ENCODE peak calls at places on chromosomes 5 and 9, in four cellular contexts. One of them, this sample, is unnamed.

GRCh38 chr5:102481044-102481715 is 17.6 kb downstream of the SLCO6A1 start:
- DNase-seq in glutamatergic neuron: no peak
- DNase-seq in GM13977: no peak
- DNase-seq in lower leg skin: no peak
- DNase-seq in this sample: no peak

GRCh38 chr5:122661496-122662180 is 113.2 kb upstream of the SNX2 start:
- DNase-seq in glutamatergic neuron: no peak
- DNase-seq in GM13977: no peak
- DNase-seq in lower leg skin: peak
- DNase-seq in this sample: no peak

GRCh38 chr5:6403416-6403815 is 25.1 kb upstream of the MED10 start:
- DNase-seq in GM13977: no peak
- DNase-seq in glutamatergic neuron: no peak
- DNase-seq in lower leg skin: no peak
- DNase-seq in this sample: no peak

GRCh38 chr9:94159069-94159915 is 75.0 kb downstream of the PTPDC1 start:
- DNase-seq in GM13977: no peak
- DNase-seq in glutamatergic neuron: no peak
- DNase-seq in lower leg skin: no peak
- DNase-seq in this sample: no peak

GRCh38 chr9:123679330-123679987 is 250.5 kb downstream of the DENND1A start:
- DNase-seq in lower leg skin: no peak
- DNase-seq in GM13977: peak
- DNase-seq in glutamatergic neuron: no peak
- DNase-seq in this sample: no peak

GRCh38 chr9:91302831-91303230 is 58.9 kb downstream of the AUH start:
- DNase-seq in lower leg skin: no peak
- DNase-seq in GM13977: no peak
- DNase-seq in glutamatergic neuron: no peak
- DNase-seq in this sample: no peak

GRCh38 chr9:98708933-98709911 is at the start of gene GABBR2:
- DNase-seq in GM13977: no peak
- DNase-seq in lower leg skin: no peak
- DNase-seq in glutamatergic neuron: peak
- DNase-seq in this sample: no peak

GRCh38 chr5:139967353-139967752 is 75.7 kb downstream of the NRG2 start:
- DNase-seq in GM13977: no peak
- DNase-seq in glutamatergic neuron: no peak
- DNase-seq in lower leg skin: no peak
- DNase-seq in this sample: no peak

GRCh38 chr5:106959447-106959846 is 711.3 kb downstream of the EFNA5 start:
- DNase-seq in GM13977: no peak
- DNase-seq in lower leg skin: no peak
- DNase-seq in glutamatergic neuron: no peak
- DNase-seq in this sample: no peak

GRCh38 chr5:177023247-177023703 is 779 bp downstream of the ZNF346 start:
- DNase-seq in lower leg skin: no peak
- DNase-seq in glutamatergic neuron: peak
- DNase-seq in GM13977: peak
- DNase-seq in this sample: no peak

GRCh38 chr5:39405489-39405888 is 19.3 kb downstream of the DAB2 start:
- DNase-seq in glutamatergic neuron: no peak
- DNase-seq in lower leg skin: no peak
- DNase-seq in GM13977: no peak
- DNase-seq in this sample: no peak

GRCh38 chr5:172636279-172637050 is 4.6 kb upstream of the NEURL1B start:
- DNase-seq in GM13977: no peak
- DNase-seq in glutamatergic neuron: no peak
- DNase-seq in lower leg skin: no peak
- DNase-seq in this sample: no peak

GRCh38 chr5:14662721-14663120 is 1.8 kb upstream of the OTULIN start:
- DNase-seq in GM13977: no peak
- DNase-seq in glutamatergic neuron: no peak
- DNase-seq in lower leg skin: no peak
- DNase-seq in this sample: no peak

GRCh38 chr9:115306860-115307259 is 188.9 kb upstream of the TNC start:
- DNase-seq in glutamatergic neuron: no peak
- DNase-seq in GM13977: no peak
- DNase-seq in lower leg skin: no peak
- DNase-seq in this sample: no peak

GRCh38 chr9:76576344-76576743 is 117.4 kb downstream of the GCNT1 start:
- DNase-seq in lower leg skin: peak
- DNase-seq in GM13977: peak
- DNase-seq in glutamatergic neuron: no peak
- DNase-seq in this sample: no peak

GRCh38 chr9:111449705-111450104 is 34.5 kb downstream of the ECPAS start:
- DNase-seq in GM13977: no peak
- DNase-seq in lower leg skin: no peak
- DNase-seq in glutamatergic neuron: no peak
- DNase-seq in this sample: no peak

GRCh38 chr5:7849531-7850240 is 1.2 kb downstream of the CFAP90 start:
- DNase-seq in GM13977: no peak
- DNase-seq in glutamatergic neuron: peak
- DNase-seq in lower leg skin: no peak
- DNase-seq in this sample: no peak

GRCh38 chr9:101791938-101792337 is 53.5 kb upstream of the GRIN3A start:
- DNase-seq in lower leg skin: no peak
- DNase-seq in glutamatergic neuron: peak
- DNase-seq in GM13977: no peak
- DNase-seq in this sample: no peak

GRCh38 chr5:8934455-8934854 is 611.4 kb downstream of the SEMA5A start:
- DNase-seq in glutamatergic neuron: no peak
- DNase-seq in GM13977: no peak
- DNase-seq in lower leg skin: no peak
- DNase-seq in this sample: no peak

GRCh38 chr9:37926737-37927590 is 23.0 kb upstream of the SLC25A51 start:
- DNase-seq in lower leg skin: no peak
- DNase-seq in glutamatergic neuron: no peak
- DNase-seq in GM13977: no peak
- DNase-seq in this sample: no peak

GRCh38 chr5:74179701-74180100 is 460.8 kb downstream of the ENC1 start:
- DNase-seq in GM13977: no peak
- DNase-seq in lower leg skin: no peak
- DNase-seq in glutamatergic neuron: no peak
- DNase-seq in this sample: no peak

GRCh38 chr5:180082633-180083420 is 11.3 kb upstream of the RNF130 start:
- DNase-seq in glutamatergic neuron: no peak
- DNase-seq in lower leg skin: no peak
- DNase-seq in GM13977: no peak
- DNase-seq in this sample: no peak

GRCh38 chr9:37978983-37979382 is 75.1 kb upstream of the SLC25A51 start:
- DNase-seq in lower leg skin: no peak
- DNase-seq in GM13977: no peak
- DNase-seq in glutamatergic neuron: no peak
- DNase-seq in this sample: no peak

GRCh38 chr5:154397652-154398406 is 48.0 kb upstream of the SAP30L start:
- DNase-seq in GM13977: no peak
- DNase-seq in lower leg skin: no peak
- DNase-seq in glutamatergic neuron: no peak
- DNase-seq in this sample: no peak

GRCh38 chr9:92538541-92538940 is 2.8 kb upstream of the ECM2 start:
- DNase-seq in GM13977: no peak
- DNase-seq in lower leg skin: no peak
- DNase-seq in glutamatergic neuron: no peak
- DNase-seq in this sample: no peak

GRCh38 chr9:117733465-117733864 is 29.3 kb downstream of the TLR4 start:
- DNase-seq in glutamatergic neuron: no peak
- DNase-seq in lower leg skin: no peak
- DNase-seq in GM13977: no peak
- DNase-seq in this sample: no peak

GRCh38 chr9:125276771-125277170 is 15.1 kb downstream of the GAPVD1 start:
- DNase-seq in lower leg skin: no peak
- DNase-seq in glutamatergic neuron: no peak
- DNase-seq in GM13977: no peak
- DNase-seq in this sample: no peak

GRCh38 chr9:129396365-129396708 is 218.3 kb upstream of the IER5L start:
- DNase-seq in glutamatergic neuron: no peak
- DNase-seq in GM13977: no peak
- DNase-seq in lower leg skin: no peak
- DNase-seq in this sample: no peak

GRCh38 chr5:39080597-39081204 is 6.5 kb upstream of the RICTOR start:
- DNase-seq in glutamatergic neuron: peak
- DNase-seq in GM13977: peak
- DNase-seq in lower leg skin: no peak
- DNase-seq in this sample: no peak

GRCh38 chr5:129382921-129383672 is 77.0 kb upstream of the ADAMTS19 start:
- DNase-seq in GM13977: no peak
- DNase-seq in glutamatergic neuron: no peak
- DNase-seq in lower leg skin: no peak
- DNase-seq in this sample: no peak

GRCh38 chr9:129240581-129241211 is 62.6 kb upstream of the IER5L start:
- DNase-seq in GM13977: no peak
- DNase-seq in glutamatergic neuron: no peak
- DNase-seq in lower leg skin: no peak
- DNase-seq in this sample: no peak

GRCh38 chr5:132387649-132388117 is 18.2 kb downstream of the SLC22A5 start:
- DNase-seq in GM13977: no peak
- DNase-seq in glutamatergic neuron: no peak
- DNase-seq in lower leg skin: peak
- DNase-seq in this sample: peak

DNA sequence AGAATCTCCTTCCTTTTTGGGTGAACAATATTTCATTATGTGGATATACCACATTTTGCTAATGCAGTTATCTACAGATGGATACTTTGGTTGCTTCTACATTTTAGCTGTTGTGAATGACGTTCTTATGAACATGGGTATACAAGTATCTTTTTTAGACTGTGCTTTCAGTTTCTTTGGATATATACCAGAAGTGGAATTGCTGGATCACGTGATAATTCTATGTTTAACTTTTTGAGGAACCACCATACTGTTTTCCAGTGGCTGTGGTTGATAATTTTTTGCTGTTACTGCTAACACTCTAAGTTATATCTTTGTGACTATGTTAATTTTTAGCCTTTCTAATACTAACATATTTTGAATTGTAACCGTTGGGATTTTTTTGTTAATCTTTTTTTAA is 12.5 kb downstream of the WDR70 start:
- DNase-seq in lower leg skin: no peak
- DNase-seq in GM13977: no peak
- DNase-seq in glutamatergic neuron: no peak
- DNase-seq in this sample: no peak
- TF ChIP-seq CTCF in lower leg skin: no peak
- TF ChIP-seq CTCF in GM13977: no peak
- TF ChIP-seq CTCF in glutamatergic neuron: no peak
- TF ChIP-seq CTCF in this sample: no peak

DNA sequence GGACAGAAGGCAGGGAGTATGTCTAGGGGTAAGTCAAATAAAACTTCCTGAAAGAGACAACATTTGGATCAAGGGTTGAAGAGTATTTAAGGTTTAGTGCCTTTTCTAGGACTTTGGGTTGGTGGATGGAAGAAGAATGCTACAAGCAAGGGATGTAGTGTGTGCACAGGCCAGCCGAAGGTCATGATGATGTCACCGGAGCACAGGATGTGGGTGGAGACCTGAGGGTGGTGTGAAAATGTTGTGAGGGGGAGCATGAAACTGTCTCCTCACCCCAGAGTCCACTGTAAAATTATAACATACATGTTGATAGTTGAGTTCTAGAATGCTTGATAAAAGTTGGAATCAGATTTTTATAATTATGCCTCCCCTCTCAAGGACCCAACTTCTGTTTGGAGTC is 553.3 kb upstream of the SGCD start:
- DNase-seq in glutamatergic neuron: no peak
- DNase-seq in GM13977: no peak
- DNase-seq in lower leg skin: no peak
- DNase-seq in this sample: no peak
- TF ChIP-seq CTCF in glutamatergic neuron: no peak
- TF ChIP-seq CTCF in GM13977: no peak
- TF ChIP-seq CTCF in lower leg skin: no peak
- TF ChIP-seq CTCF in this sample: no peak

GRCh38 chr5:171397599-171397998 is 9.9 kb downstream of the NPM1 start:
- DNase-seq in glutamatergic neuron: no peak
- DNase-seq in lower leg skin: no peak
- DNase-seq in GM13977: no peak
- DNase-seq in this sample: no peak
- TF ChIP-seq CTCF in glutamatergic neuron: no peak
- TF ChIP-seq CTCF in lower leg skin: no peak
- TF ChIP-seq CTCF in GM13977: no peak
- TF ChIP-seq CTCF in this sample: no peak

GRCh38 chr9:134179595-134179917 is 15.2 kb upstream of the RNU6ATAC start:
- DNase-seq in lower leg skin: no peak
- DNase-seq in GM13977: no peak
- DNase-seq in glutamatergic neuron: no peak
- DNase-seq in this sample: no peak

GRCh38 chr9:134177186-134177585 is 12.8 kb upstream of the RNU6ATAC start:
- DNase-seq in lower leg skin: no peak
- DNase-seq in GM13977: no peak
- DNase-seq in glutamatergic neuron: no peak
- DNase-seq in this sample: no peak

GRCh38 chr9:134178781-134179551 is 14.6 kb upstream of the RNU6ATAC start:
- DNase-seq in glutamatergic neuron: peak
- DNase-seq in GM13977: no peak
- DNase-seq in lower leg skin: no peak
- DNase-seq in this sample: peak

GRCh38 chr9:134177624-134178393 is 13.4 kb upstream of the RNU6ATAC start:
- DNase-seq in GM13977: no peak
- DNase-seq in glutamatergic neuron: peak
- DNase-seq in lower leg skin: no peak
- DNase-seq in this sample: no peak

DNA sequence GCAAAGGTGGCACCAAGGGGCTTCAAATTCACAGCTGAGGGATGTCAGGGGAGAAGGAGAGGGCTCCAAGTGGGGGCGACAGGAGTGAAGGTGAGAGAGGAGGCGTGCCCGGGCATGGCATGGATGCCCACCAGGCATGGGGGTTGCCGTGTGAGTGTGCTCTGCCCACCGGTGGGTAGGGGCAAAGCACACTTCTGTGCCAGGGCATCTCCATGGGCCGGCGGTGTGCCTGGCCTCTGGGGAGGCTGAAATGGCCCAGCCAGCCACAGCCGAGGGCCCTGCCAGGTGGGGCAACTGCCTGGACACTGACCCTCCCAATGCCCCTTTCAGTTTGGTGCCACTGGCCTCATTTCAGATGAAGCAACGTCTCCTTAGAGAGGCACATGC is 14.0 kb upstream of the RNU6ATAC start:
- DNase-seq in glutamatergic neuron: no peak
- DNase-seq in lower leg skin: no peak
- DNase-seq in GM13977: no peak
- DNase-seq in this sample: no peak
- TF ChIP-seq CTCF in glutamatergic neuron: no peak
- TF ChIP-seq CTCF in lower leg skin: no peak
- TF ChIP-seq CTCF in GM13977: no peak
- TF ChIP-seq CTCF in this sample: no peak

GRCh38 chr9:79477955-79478751 is 93.6 kb upstream of the TLE4 start:
- DNase-seq in glutamatergic neuron: peak
- DNase-seq in lower leg skin: no peak
- DNase-seq in GM13977: peak
- DNase-seq in this sample: no peak
- TF ChIP-seq CTCF in glutamatergic neuron: no peak
- TF ChIP-seq CTCF in lower leg skin: no peak
- TF ChIP-seq CTCF in GM13977: peak
- TF ChIP-seq CTCF in this sample: peak

This sample was measured in type B pancreatic cell.